ENCODE peak calls at places on chromosomes 1 and 21, in nine cellular contexts. Z is adrenal gland, B is WTC11, T is upper lobe of left lung, A is cardiac fibroblast, P is cardiac muscle cell, J is mammary epithelial cell, W is AG04449, C is fibroblast of mammary gland. K is an unnamed sample.

GRCh38 chr1:7339953-7340352 is 431.1 kb upstream of the VAMP3 start:
- DNase-seq in T (no peak), Z (no peak), C (peak), A (peak), J (no peak), B (no peak), W (no peak), P (peak), K (no peak)

GRCh38 chr1:232676307-232676706 is 46.4 kb upstream of the SIPA1L2 start:
- DNase-seq in P (no peak), A (no peak), Z (no peak), W (no peak), B (no peak), C (no peak), T (no peak), J (no peak), K (peak)

GRCh38 chr1:117964290-117965038 is 34.9 kb downstream of the WDR3 start:
- DNase-seq in C (peak), A (peak), B (no peak), W (no peak), Z (no peak), P (peak), J (no peak), T (no peak), K (no peak)

GRCh38 chr1:112937070-112937469 is 18.9 kb downstream of the SLC16A1 start:
- DNase-seq in J (peak), A (peak), Z (no peak), W (no peak), B (no peak), T (no peak), P (peak), C (peak), K (no peak)

GRCh38 chr1:234875328-234875952 is 253.2 kb downstream of the TOMM20 start:
- DNase-seq in C (no peak), P (no peak), A (no peak), B (no peak), J (no peak), T (peak), Z (no peak), W (no peak), K (no peak)

GRCh38 chr1:231951399-231951798 is 324.8 kb downstream of the DISC1 start:
- DNase-seq in P (no peak), Z (no peak), A (peak), B (no peak), T (no peak), W (no peak), J (peak), C (peak), K (no peak)

GRCh38 chr1:12064073-12064969 is 1.2 kb downstream of the TNFRSF8 start:
- DNase-seq in P (no peak), B (no peak), J (no peak), C (no peak), Z (no peak), A (no peak), W (no peak), T (no peak), K (no peak)

GRCh38 chr1:116764466-116764896 is 10.3 kb downstream of the CD2 start:
- DNase-seq in W (no peak), P (no peak), J (no peak), Z (no peak), A (no peak), C (no peak), B (no peak), T (no peak), K (peak)

GRCh38 chr1:244497805-244498204 is 36.7 kb downstream of the CATSPERE start:
- DNase-seq in A (peak), W (no peak), C (peak), P (peak), Z (no peak), J (no peak), B (no peak), T (no peak), K (no peak)

GRCh38 chr1:224169876-224170275 is 13.2 kb upstream of the DEGS1 start:
- DNase-seq in B (no peak), P (peak), Z (no peak), W (no peak), T (no peak), A (no peak), J (no peak), C (no peak), K (no peak)

GRCh38 chr1:199122532-199123311 is 483.9 kb downstream of the PTPRC start:
- DNase-seq in C (peak), Z (no peak), A (peak), T (no peak), W (no peak), P (peak), J (peak), B (no peak), K (no peak)

DNA sequence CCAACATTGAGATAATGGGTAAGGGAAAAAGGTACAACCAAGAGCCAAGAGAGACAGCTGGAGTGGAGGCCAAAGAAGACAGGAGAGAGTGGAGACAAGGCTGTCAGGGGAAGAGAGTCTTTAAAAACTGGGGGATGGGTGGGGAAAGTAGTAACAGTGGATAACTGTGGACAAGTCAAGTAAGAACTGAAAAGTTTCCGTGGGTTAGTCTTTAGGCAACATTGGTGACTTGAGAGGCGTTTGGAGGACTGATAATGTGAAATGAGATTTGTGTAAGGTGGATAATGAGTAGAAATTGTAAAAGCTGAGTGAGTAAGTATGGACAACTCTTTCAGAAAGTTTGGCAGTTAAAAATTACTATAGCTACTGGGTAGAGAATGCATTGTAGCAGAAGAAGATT is 10.4 kb downstream of the PPP2R5A start:
- DNase-seq in Z (no peak), J (no peak), W (no peak), T (no peak), C (no peak), B (no peak), A (no peak), P (no peak), K (no peak)
- TF ChIP-seq CTCF in Z (no peak), J (no peak), W (no peak), T (no peak), C (no peak), B (no peak), A (no peak), P (no peak), K (no peak)

GRCh38 chr21:44010429-44010828 is 1.7 kb upstream of the TRAPPC10 start:
- DNase-seq in W (no peak), A (no peak), C (no peak), P (no peak), B (peak), T (no peak), Z (no peak), J (no peak), K (no peak)

GRCh38 chr21:44011774-44012473 is at the start of gene TRAPPC10:
- DNase-seq in P (peak), W (no peak), J (peak), T (peak), C (peak), A (peak), B (peak), Z (peak), K (peak)

GRCh38 chr21:44011123-44011773 is 861 bp upstream of the TRAPPC10 start:
- DNase-seq in P (no peak), W (no peak), J (no peak), B (peak), C (no peak), A (no peak), T (no peak), Z (peak), K (no peak)

GRCh38 chr21:44013380-44014088 is 1.4 kb downstream of the TRAPPC10 start:
- DNase-seq in Z (no peak), A (no peak), W (no peak), T (no peak), C (no peak), B (no peak), P (no peak), J (peak), K (peak)

DNA sequence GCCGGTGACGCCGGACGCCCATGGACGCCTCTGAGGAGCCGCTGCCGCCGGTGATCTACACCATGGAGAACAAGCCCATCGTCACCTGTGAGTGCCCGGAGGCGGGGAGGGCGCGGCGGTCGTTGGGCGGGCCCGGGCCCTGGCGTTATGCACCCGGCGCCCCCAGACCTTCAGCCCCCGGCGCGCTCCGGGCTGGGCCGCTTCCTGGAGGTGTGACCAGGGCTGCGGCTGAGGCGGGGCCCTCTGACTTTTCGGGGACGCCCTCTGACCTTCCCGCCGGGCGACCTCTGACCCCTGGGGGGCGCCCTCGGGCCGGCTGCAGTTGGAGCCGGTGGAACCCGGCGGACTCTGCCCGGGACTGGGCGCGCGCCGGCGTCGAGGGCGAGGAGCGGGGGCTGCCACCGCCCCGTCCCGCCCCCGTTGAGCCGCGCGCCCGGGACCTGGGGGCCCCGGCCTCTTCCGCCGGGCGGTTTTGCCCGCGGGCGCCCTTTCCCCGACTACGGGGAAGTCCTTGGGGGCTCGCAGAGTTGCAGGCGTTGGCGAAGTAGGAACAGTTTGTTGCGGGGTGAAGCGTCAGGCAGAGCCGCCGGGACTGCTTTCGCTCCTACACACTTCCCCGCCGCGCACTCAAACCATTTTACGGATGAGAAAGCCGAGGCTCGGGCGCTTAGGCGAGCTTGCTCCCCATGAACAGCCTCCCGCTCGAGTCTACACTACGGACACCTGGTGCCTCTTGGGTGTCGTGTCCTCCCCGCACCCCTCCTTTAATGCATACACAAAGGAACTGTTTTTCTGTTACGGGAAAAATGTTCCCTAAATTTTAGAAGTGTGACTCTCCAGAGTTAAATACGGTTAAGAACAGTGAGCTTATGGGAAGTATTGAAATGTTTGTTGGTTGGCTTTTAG is 618 bp downstream of the TRAPPC10 start:
- DNase-seq in B (peak), A (no peak), J (peak), Z (peak), P (peak), T (peak), C (no peak), W (no peak), K (peak)
- TF ChIP-seq CTCF in B (peak), A (no peak), J (no peak), Z (no peak), P (no peak), T (peak), C (no peak), W (no peak), K (no peak)

DNA sequence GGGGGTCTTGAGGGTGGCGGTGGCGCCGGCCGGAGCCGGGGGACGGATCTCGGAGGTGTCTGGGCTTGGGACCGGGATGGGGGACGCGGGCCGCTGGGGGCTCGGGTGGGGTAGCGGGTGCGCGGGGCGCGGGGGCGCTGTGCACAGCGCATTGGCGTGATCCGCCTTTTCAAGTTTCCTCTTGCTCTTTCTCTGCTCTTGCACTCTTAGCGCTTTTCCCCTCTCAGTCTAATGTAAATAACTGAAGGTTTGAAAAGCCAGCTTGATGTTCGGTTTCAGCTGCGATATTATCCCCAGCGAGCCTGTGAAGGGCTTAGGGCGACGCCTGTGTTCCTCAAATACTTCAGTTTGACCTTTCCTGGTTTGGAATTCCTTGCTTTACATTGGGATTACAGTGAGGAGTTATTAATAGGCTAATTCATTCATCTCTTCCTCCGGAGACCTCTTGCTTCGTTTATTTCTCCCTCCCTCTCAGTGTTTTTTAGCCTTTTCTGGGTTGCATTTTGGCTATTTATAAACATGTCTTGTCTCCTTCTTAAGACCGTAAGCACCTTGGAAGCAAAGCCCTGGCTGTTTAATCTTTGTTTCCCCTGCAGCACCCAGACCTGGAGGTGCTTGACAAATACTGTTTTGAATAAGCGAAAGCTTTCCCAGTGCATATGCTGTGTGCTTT is 673 bp downstream of the RAB4A start:
- DNase-seq in P (peak), C (peak), J (no peak), Z (no peak), B (no peak), T (no peak), W (no peak), A (peak), K (peak)
- TF ChIP-seq CTCF in P (peak), C (no peak), J (no peak), Z (no peak), B (no peak), T (no peak), W (no peak), A (no peak), K (no peak)

DNA sequence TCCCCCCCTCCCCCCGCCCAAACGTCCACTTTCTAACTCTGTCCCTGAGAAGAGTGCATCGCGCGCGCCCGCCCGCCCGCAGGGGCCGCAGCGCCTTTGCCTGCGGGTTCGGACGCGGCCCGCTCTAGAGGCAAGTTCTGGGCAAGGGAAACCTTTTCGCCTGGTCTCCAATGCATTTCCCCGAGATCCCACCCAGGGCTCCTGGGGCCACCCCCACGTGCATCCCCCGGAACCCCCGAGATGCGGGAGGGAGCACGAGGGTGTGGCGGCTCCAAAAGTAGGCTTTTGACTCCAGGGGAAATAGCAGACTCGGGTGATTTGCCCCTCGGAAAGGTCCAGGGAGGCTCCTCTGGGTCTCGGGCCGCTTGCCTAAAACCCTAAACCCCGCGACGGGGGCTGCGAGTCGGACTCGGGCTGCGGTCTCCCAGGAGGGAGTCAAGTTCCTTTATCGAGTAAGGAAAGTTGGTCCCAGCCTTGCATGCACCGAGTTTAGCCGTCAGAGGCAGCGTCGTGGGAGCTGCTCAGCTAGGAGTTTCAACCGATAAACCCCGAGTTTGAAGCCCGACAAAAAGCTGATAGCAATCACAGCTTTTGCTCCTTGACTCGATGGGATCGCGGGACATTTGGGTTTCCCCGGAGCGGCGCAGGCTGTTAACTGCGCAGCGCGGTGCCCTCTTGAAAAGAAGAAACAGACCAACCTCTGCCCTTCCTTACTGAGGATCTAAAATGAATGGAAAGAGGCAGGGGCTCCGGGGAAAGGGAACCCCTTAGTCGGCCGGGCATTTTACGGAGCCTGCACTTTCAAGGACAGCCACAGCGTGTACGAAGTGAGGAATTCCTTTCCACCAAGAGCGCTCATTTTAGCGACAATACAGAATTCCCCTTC is 158.1 kb downstream of the RUNX1 start:
- DNase-seq in T (peak), J (peak), W (no peak), B (peak), C (no peak), Z (no peak), A (peak), P (peak), K (no peak)
- TF ChIP-seq CTCF in T (no peak), J (no peak), W (peak), B (no peak), C (no peak), Z (no peak), A (peak), P (peak), K (no peak)

GRCh38 chr1:25744636-25745425 is 55.2 kb upstream of the SELENON start:
- DNase-seq in Z (no peak), J (no peak), P (no peak), W (no peak), T (no peak), A (no peak), B (no peak), C (no peak), K (no peak)

GRCh38 chr1:25742316-25742715 is 57.7 kb upstream of the SELENON start:
- DNase-seq in T (no peak), Z (no peak), P (no peak), B (no peak), W (no peak), C (no peak), J (no peak), A (no peak), K (no peak)

GRCh38 chr1:25746299-25747045 is 53.5 kb upstream of the SELENON start:
- DNase-seq in W (no peak), C (no peak), T (no peak), B (no peak), P (no peak), A (no peak), J (no peak), Z (no peak), K (no peak)

GRCh38 chr1:25743164-25744139 is 56.5 kb upstream of the SELENON start:
- DNase-seq in C (peak), J (no peak), Z (peak), B (no peak), W (no peak), A (peak), P (peak), T (peak), K (no peak)

GRCh38 chr1:25744140-25744581 is 55.8 kb upstream of the SELENON start:
- DNase-seq in C (peak), P (peak), W (peak), T (peak), A (peak), B (peak), Z (peak), J (peak), K (no peak)
- TF ChIP-seq CTCF in C (peak), P (peak), W (peak), T (peak), A (peak), B (no peak), Z (peak), J (peak), K (no peak)

GRCh38 chr1:179774033-179774432 is 30.9 kb downstream of the FAM163A start:
- DNase-seq in C (no peak), B (no peak), J (no peak), W (no peak), T (no peak), P (no peak), Z (no peak), A (no peak), K (no peak)

GRCh38 chr1:179767996-179768395 is 24.9 kb downstream of the FAM163A start:
- DNase-seq in Z (no peak), T (no peak), W (no peak), B (no peak), C (no peak), P (no peak), A (no peak), J (no peak), K (no peak)

GRCh38 chr1:179773264-179773663 is 30.2 kb downstream of the FAM163A start:
- DNase-seq in C (no peak), B (no peak), P (no peak), T (no peak), J (no peak), Z (no peak), W (no peak), A (no peak), K (no peak)

GRCh38 chr1:179771509-179771908 is 28.4 kb downstream of the FAM163A start:
- DNase-seq in P (no peak), B (no peak), Z (no peak), A (no peak), C (no peak), W (no peak), T (no peak), J (no peak), K (no peak)

DNA sequence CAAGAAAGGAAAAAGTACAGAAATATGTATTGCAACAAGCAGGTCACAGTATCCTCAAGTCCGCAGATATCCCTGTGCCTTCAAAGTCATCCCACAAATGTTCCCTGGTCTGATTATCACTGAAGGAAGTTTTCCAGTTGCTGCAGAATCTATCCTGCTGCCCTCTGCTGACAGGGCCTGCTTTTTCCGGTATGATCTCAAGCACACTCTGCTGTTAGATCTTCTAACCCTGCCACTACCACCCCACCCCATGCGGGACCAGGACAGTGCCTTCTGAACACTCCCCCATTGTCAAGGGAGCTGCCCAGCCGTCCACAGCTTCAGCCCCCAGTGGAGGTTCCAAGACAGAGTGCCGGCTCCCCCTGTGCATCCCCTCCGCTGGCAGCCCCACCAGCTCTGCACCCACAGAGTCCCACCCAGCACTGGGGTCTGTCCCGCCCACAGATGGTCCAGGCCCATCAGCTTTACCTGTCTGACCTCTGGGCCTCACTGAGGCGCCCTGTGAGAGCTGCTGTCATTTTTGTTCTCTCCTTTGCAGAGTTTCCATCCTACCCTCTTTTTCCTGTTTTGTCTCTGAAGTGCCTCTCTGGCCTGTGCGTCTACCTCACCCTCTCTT is 27.9 kb downstream of the FAM163A start:
- DNase-seq in Z (no peak), W (no peak), P (peak), C (no peak), A (peak), J (no peak), T (no peak), B (no peak), K (no peak)
- TF ChIP-seq CTCF in Z (no peak), W (no peak), P (peak), C (no peak), A (peak), J (no peak), T (no peak), B (no peak), K (no peak)

GRCh38 chr21:42527127-42527488 is 13.5 kb downstream of the SLC37A1 start:
- DNase-seq in A (no peak), W (no peak), B (no peak), J (no peak), P (no peak), Z (peak), T (no peak), C (no peak), K (no peak)
- TF ChIP-seq CTCF in A (no peak), W (no peak), B (no peak), J (no peak), P (no peak), Z (no peak), T (no peak), C (no peak), K (no peak)

K was measured in activated CD8-positive, alpha-beta T cell treated with anti-CD3 and anti-CD28 coated beads for 36 hours.